ENCODE peak calls at places on chromosomes 1 and 21, in four cellular contexts. One of them, this sample, is unnamed.

GRCh38 chr1:93680121-93681094 is 1.2 kb downstream of the BCAR3 start:
- DNase-seq in GM12878: no peak
- DNase-seq in A549: peak; percentile 90
- DNase-seq in IMR-90: peak; percentile 91
- DNase-seq in this sample: peak; percentile 78

GRCh38 chr1:4969556-4970129 is 315.2 kb downstream of the AJAP1 start:
- DNase-seq in GM12878: no peak
- DNase-seq in A549: no peak
- DNase-seq in IMR-90: no peak
- DNase-seq in this sample: no peak

GRCh38 chr1:220652995-220653394 is 37.2 kb upstream of the C1orf115 start:
- DNase-seq in A549: no peak
- DNase-seq in IMR-90: no peak
- DNase-seq in GM12878: no peak
- DNase-seq in this sample: no peak

GRCh38 chr1:9269078-9269501 is 23.6 kb upstream of the SPSB1 start:
- DNase-seq in GM12878: no peak
- DNase-seq in A549: no peak
- DNase-seq in IMR-90: no peak
- DNase-seq in this sample: no peak

GRCh38 chr1:81558291-81559076 is 242.2 kb upstream of the ADGRL2 start:
- DNase-seq in GM12878: no peak
- DNase-seq in IMR-90: no peak
- DNase-seq in A549: no peak
- DNase-seq in this sample: no peak

GRCh38 chr1:15089244-15089992 is 64.1 kb upstream of the TMEM51 start:
- DNase-seq in GM12878: no peak
- DNase-seq in A549: no peak
- DNase-seq in IMR-90: no peak
- DNase-seq in this sample: no peak

GRCh38 chr1:77126309-77126708 is 92.9 kb downstream of the PIGK start:
- DNase-seq in GM12878: no peak
- DNase-seq in A549: peak; percentile 70
- DNase-seq in IMR-90: peak; percentile 80
- DNase-seq in this sample: no peak

GRCh38 chr1:63984257-63984626 is 210.4 kb downstream of the ROR1 start:
- DNase-seq in IMR-90: peak; percentile 22
- DNase-seq in GM12878: no peak
- DNase-seq in A549: no peak
- DNase-seq in this sample: no peak

GRCh38 chr1:180909005-180909414 is 3.7 kb upstream of the KIAA1614 start:
- DNase-seq in A549: no peak
- DNase-seq in GM12878: peak; percentile 42
- DNase-seq in IMR-90: no peak
- DNase-seq in this sample: no peak

GRCh38 chr21:39647476-39647875 is 34.7 kb downstream of the B3GALT5 start:
- DNase-seq in A549: no peak
- DNase-seq in GM12878: no peak
- DNase-seq in IMR-90: peak; percentile 63
- DNase-seq in this sample: no peak

GRCh38 chr1:172125250-172125649 is 284.0 kb downstream of the DNM3 start:
- DNase-seq in GM12878: no peak
- DNase-seq in IMR-90: no peak
- DNase-seq in A549: no peak
- DNase-seq in this sample: no peak

GRCh38 chr1:90834354-90835171 is 117.5 kb upstream of the BARHL2 start:
- DNase-seq in A549: no peak
- DNase-seq in GM12878: no peak
- DNase-seq in IMR-90: no peak
- DNase-seq in this sample: no peak

GRCh38 chr1:201593200-201593828 is 54.4 kb downstream of the NAV1 start:
- DNase-seq in A549: peak; percentile 75
- DNase-seq in IMR-90: peak; percentile 97
- DNase-seq in GM12878: no peak
- DNase-seq in this sample: no peak

GRCh38 chr21:42624095-42624830 is 29.2 kb upstream of the PDE9A start:
- DNase-seq in GM12878: no peak
- DNase-seq in IMR-90: no peak
- DNase-seq in A549: peak; percentile 15
- DNase-seq in this sample: no peak

GRCh38 chr1:118049981-118050380 is 120.4 kb downstream of the WDR3 start:
- DNase-seq in GM12878: no peak
- DNase-seq in A549: no peak
- DNase-seq in IMR-90: no peak
- DNase-seq in this sample: no peak

GRCh38 chr1:210448293-210448892 is 119.7 kb downstream of the HHAT start:
- DNase-seq in IMR-90: peak; percentile 69
- DNase-seq in A549: peak; percentile 58
- DNase-seq in GM12878: no peak
- DNase-seq in this sample: peak; percentile 33

GRCh38 chr1:41739061-41739955 is 179.4 kb downstream of the HIVEP3 start:
- DNase-seq in GM12878: peak; percentile 66
- DNase-seq in IMR-90: peak; percentile 87
- DNase-seq in A549: no peak
- DNase-seq in this sample: no peak

GRCh38 chr1:89719502-89720306 is 86.8 kb downstream of the LRRC8C start:
- DNase-seq in IMR-90: peak; percentile 22
- DNase-seq in A549: no peak
- DNase-seq in GM12878: peak; percentile 80
- DNase-seq in this sample: no peak

GRCh38 chr1:159025043-159025442 is 15.3 kb downstream of the IFI16 start:
- DNase-seq in A549: no peak
- DNase-seq in GM12878: no peak
- DNase-seq in IMR-90: no peak
- DNase-seq in this sample: no peak

GRCh38 chr1:45412899-45413298 is 72.7 kb upstream of the MUTYH start:
- DNase-seq in A549: no peak
- DNase-seq in IMR-90: no peak
- DNase-seq in GM12878: no peak
- DNase-seq in this sample: no peak

GRCh38 chr1:13830616-13831280 is 130.8 kb downstream of the PRDM2 start:
- DNase-seq in GM12878: no peak
- DNase-seq in IMR-90: peak; percentile 7
- DNase-seq in A549: no peak
- DNase-seq in this sample: no peak

GRCh38 chr1:91924146-91924545 is 25.1 kb upstream of the BRDT start:
- DNase-seq in GM12878: no peak
- DNase-seq in IMR-90: peak; percentile 91
- DNase-seq in A549: peak; percentile 10
- DNase-seq in this sample: no peak

GRCh38 chr1:18948048-18948912 is 8.2 kb downstream of the IFFO2 start:
- DNase-seq in IMR-90: no peak
- DNase-seq in GM12878: no peak
- DNase-seq in A549: no peak
- DNase-seq in this sample: no peak

GRCh38 chr1:202625416-202626360 is 84.6 kb downstream of the SYT2 start:
- DNase-seq in GM12878: no peak
- DNase-seq in A549: peak; percentile 79
- DNase-seq in IMR-90: peak; percentile 57
- DNase-seq in this sample: peak; percentile 85

GRCh38 chr1:76901158-76901767 is 34.0 kb downstream of the ST6GALNAC5 start:
- DNase-seq in GM12878: peak; percentile 9
- DNase-seq in A549: peak; percentile 43
- DNase-seq in IMR-90: peak; percentile 58
- DNase-seq in this sample: peak; percentile 44

DNA sequence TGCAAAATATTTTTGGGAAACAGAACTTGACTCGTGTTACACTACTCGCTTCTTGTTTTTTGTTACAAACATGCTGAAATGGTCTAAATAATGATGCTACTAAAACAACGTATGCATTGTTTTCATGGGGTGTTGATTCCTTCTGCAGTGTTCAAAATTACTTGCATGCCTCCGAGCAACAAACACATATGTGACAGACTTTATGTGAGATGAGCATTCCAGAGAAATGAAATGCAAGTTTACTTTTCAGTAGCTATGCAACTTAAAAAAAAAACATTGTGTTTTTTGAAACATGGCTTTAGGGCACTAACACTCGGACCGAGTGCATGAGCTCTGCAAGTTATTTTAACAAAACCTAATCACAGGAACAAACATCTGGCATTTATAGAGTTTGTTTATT is 84.8 kb downstream of the CAMTA1 start:
- DNase-seq in A549: no peak
- DNase-seq in IMR-90: no peak
- DNase-seq in GM12878: no peak
- DNase-seq in this sample: no peak
- TF ChIP-seq ELK1 in A549: no peak
- TF ChIP-seq ELK1 in IMR-90: no peak
- TF ChIP-seq ELK1 in GM12878: no peak
- TF ChIP-seq ELK1 in this sample: no peak

GRCh38 chr21:44836666-44837471 is 19.0 kb upstream of the SUMO3 start:
- DNase-seq in GM12878: no peak
- DNase-seq in IMR-90: no peak
- DNase-seq in A549: peak; percentile 34
- DNase-seq in this sample: peak; percentile 82
- TF ChIP-seq ELK1 in GM12878: no peak
- TF ChIP-seq ELK1 in IMR-90: no peak
- TF ChIP-seq ELK1 in A549: no peak
- TF ChIP-seq ELK1 in this sample: no peak

DNA sequence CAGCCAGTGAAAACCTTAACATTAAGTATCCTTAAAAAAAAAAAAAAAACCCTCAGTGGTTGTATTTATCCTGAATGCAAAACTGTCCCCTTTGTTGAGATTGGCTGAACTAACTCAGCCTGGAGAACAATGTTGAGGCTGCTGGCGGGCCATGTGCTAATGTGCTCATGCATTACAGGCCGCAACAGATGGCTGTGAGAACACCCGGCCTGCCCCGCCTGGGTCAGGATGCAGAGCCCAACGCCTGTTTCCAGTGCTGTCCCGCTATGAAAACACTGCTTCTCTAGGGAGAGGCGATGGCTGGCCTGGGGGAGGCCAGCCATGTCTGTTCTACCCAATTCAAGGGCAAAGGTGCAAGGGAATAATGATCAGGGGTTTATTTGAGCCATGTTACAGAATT is 13.8 kb downstream of the OLIG2 start:
- DNase-seq in A549: no peak
- DNase-seq in GM12878: no peak
- DNase-seq in IMR-90: no peak
- DNase-seq in this sample: no peak
- TF ChIP-seq ELK1 in A549: no peak
- TF ChIP-seq ELK1 in GM12878: no peak
- TF ChIP-seq ELK1 in IMR-90: no peak
- TF ChIP-seq ELK1 in this sample: no peak

DNA sequence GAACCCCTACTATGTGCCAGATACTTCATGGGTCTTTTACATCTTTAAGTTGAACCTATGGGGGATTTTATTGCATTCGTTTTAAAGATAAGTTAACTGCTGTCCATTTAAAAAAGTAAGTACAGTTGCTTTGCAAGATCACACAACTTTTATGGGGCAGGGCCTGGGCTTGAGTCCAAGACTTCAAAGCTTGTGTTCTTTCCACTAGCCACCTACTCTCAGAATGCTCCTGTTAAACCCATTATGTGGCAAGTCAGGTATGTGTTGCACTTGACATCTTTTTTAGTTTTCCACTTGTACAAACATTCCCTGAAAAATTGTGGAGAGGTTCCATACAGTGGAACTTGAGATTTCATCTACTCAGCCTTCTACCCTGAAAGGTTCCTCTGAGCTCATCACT is 235.5 kb upstream of the SGIP1 start:
- DNase-seq in A549: no peak
- DNase-seq in IMR-90: no peak
- DNase-seq in GM12878: no peak
- DNase-seq in this sample: no peak
- TF ChIP-seq ELK1 in A549: no peak
- TF ChIP-seq ELK1 in IMR-90: no peak
- TF ChIP-seq ELK1 in GM12878: no peak
- TF ChIP-seq ELK1 in this sample: no peak

DNA sequence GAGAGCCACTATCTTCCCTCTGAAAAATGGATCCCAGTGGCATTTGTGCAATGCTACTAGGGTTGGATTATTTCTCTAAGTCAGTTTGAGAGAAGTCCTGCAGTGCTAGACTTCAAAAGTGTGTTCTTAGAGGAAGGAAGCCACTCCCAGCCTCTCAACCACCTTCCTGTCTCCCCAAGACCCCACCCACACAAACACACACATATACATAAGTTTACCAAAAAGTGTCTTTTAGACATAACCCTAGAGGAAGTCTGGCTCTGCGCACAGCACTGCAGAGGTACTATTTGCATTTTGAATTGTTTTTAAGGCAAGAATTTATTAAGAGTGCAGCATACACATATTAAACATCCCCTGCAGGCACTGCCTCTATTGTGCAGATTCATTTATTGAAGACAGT is 127.3 kb downstream of the HHIPL2 start:
- DNase-seq in GM12878: no peak
- DNase-seq in A549: no peak
- DNase-seq in IMR-90: no peak
- DNase-seq in this sample: no peak
- TF ChIP-seq ELK1 in GM12878: no peak
- TF ChIP-seq ELK1 in A549: no peak
- TF ChIP-seq ELK1 in IMR-90: no peak
- TF ChIP-seq ELK1 in this sample: no peak